ENCODE peak calls at places on chromosomes 4 and X, in eight cellular contexts. Y is effector memory CD4-positive, alpha-beta T cell; A is small intestine; J is heart left ventricle; W is cardiac muscle cell; L is thyroid gland; Z is HCT116; S is left ventricle myocardium inferior. O is an unnamed sample. For H3K36me3 and H3K4me1, the result is how much of the 10 kb centered on the place peaks cover.

GRCh38 chr4:74543983-74544382 is 99.0 kb downstream of the AREG start:
- DNase-seq in Y (no peak), A (no peak), J (no peak), W (peak), L (no peak), Z (no peak), S (no peak), O (no peak)

GRCh38 chr4:17468638-17469221 is 43.2 kb downstream of the QDPR start:
- DNase-seq in Y (no peak), A (peak), J (no peak), W (peak), L (peak), Z (peak), S (peak), O (no peak)

GRCh38 chr4:113042502-113042901 is 7.0 kb upstream of the ANK2 start:
- DNase-seq in Y (no peak), A (no peak), J (no peak), W (no peak), L (no peak), Z (no peak), S (no peak), O (no peak)

GRCh38 chrX:150546711-150547153 is 21.7 kb upstream of the MTM1 start:
- DNase-seq in Y (peak), A (no peak), J (no peak), W (no peak), L (peak), Z (no peak), S (no peak), O (no peak)

GRCh38 chrX:7711167-7711566 is 131.8 kb upstream of the VCX start:
- DNase-seq in Y (no peak), A (no peak), J (no peak), W (no peak), L (no peak), Z (no peak), S (no peak), O (no peak)

GRCh38 chr4:172578712-172579111 is 589.9 kb upstream of the GALNT7 start:
- DNase-seq in Y (no peak), A (no peak), J (no peak), W (peak), L (no peak), Z (no peak), S (no peak), O (no peak)

GRCh38 chr4:40453912-40454311 is 118.8 kb downstream of the CHRNA9 start:
- DNase-seq in Y (no peak), A (no peak), J (no peak), W (no peak), L (no peak), Z (no peak), S (no peak), O (no peak)

GRCh38 chrX:10028283-10029104 is 61.3 kb downstream of the CLDN34 start:
- DNase-seq in Y (no peak), A (no peak), J (no peak), W (no peak), L (no peak), Z (no peak), S (no peak), O (no peak)

GRCh38 chrX:16491461-16491860 is 158.5 kb upstream of the S100G start:
- DNase-seq in Y (no peak), A (no peak), J (no peak), W (peak), L (no peak), Z (no peak), S (no peak), O (no peak)

GRCh38 chr4:186949847-186950246 is 226.2 kb upstream of the FAT1 start:
- DNase-seq in Y (no peak), A (no peak), J (no peak), W (no peak), L (no peak), Z (no peak), S (no peak), O (no peak)

GRCh38 chr4:145528601-145529000 is 46.9 kb downstream of the SMAD1 start:
- DNase-seq in Y (no peak), A (peak), J (no peak), W (no peak), L (no peak), Z (no peak), S (no peak), O (no peak)

GRCh38 chrX:155086202-155086840 is 15.0 kb downstream of the BRCC3 start:
- DNase-seq in Y (no peak), A (peak), J (no peak), W (peak), L (peak), Z (peak), S (no peak), O (no peak)

GRCh38 chr4:10051536-10052135 is 30.3 kb upstream of the SLC2A9 start:
- DNase-seq in Y (no peak), A (no peak), J (no peak), W (no peak), L (no peak), Z (no peak), S (no peak), O (no peak)

GRCh38 chrX:73289039-73289438 is 74.4 kb upstream of the NAP1L2 start:
- DNase-seq in Y (no peak), A (no peak), J (no peak), W (no peak), L (no peak), Z (no peak), S (no peak), O (no peak)

GRCh38 chr4:172858731-172859230 is 309.8 kb upstream of the GALNT7 start:
- DNase-seq in Y (no peak), A (no peak), J (no peak), W (no peak), L (no peak), Z (no peak), S (no peak), O (no peak)

GRCh38 chr4:174260099-174260498 is 23.4 kb downstream of the FBXO8 start:
- DNase-seq in Y (no peak), A (peak), J (no peak), W (peak), L (no peak), Z (no peak), S (no peak), O (no peak)

GRCh38 chr4:83561381-83561780 is 25.5 kb downstream of the GPAT3 start:
- DNase-seq in Y (no peak), A (peak), J (no peak), W (peak), L (peak), Z (peak), S (no peak), O (no peak)

GRCh38 chr4:37486134-37486533 is 200.0 kb downstream of the RELL1 start:
- DNase-seq in Y (no peak), A (no peak), J (no peak), W (no peak), L (no peak), Z (no peak), S (no peak), O (no peak)

GRCh38 chr4:172543249-172543648 is 625.4 kb upstream of the GALNT7 start:
- DNase-seq in Y (no peak), A (no peak), J (no peak), W (no peak), L (no peak), Z (no peak), S (no peak), O (no peak)

GRCh38 chr4:130808492-130808891 is 1712.5 kb downstream of the C4orf33 start:
- DNase-seq in Y (no peak), A (peak), J (no peak), W (peak), L (no peak), Z (peak), S (no peak), O (no peak)

GRCh38 chrX:19569121-19569805 is 54.0 kb upstream of the MAP3K15 start:
- DNase-seq in Y (no peak), A (no peak), J (peak), W (no peak), L (no peak), Z (no peak), S (peak), O (no peak)

GRCh38 chr4:3123201-3123671 is 48.8 kb downstream of the HTT start:
- DNase-seq in Y (no peak), A (no peak), J (no peak), W (peak), L (no peak), Z (no peak), S (no peak), O (no peak)

GRCh38 chrX:45527834-45528233 is 327.2 kb upstream of the DIPK2B start:
- DNase-seq in Y (no peak), A (no peak), J (no peak), W (peak), L (no peak), Z (no peak), S (no peak), O (no peak)

GRCh38 chr4:156933633-156934258 is 37.9 kb downstream of the PDGFC start:
- DNase-seq in Y (no peak), A (no peak), J (no peak), W (peak), L (no peak), Z (peak), S (no peak), O (no peak)

GRCh38 chr4:171588146-171588545 is 225.1 kb upstream of the GALNTL6 start:
- DNase-seq in Y (no peak), A (no peak), J (no peak), W (no peak), L (no peak), Z (no peak), S (no peak), O (no peak)

GRCh38 chr4:77126844-77127614 is 30.0 kb upstream of the CCNG2 start:
- DNase-seq in Y (no peak), A (no peak), J (no peak), W (no peak), L (no peak), Z (no peak), S (no peak), O (no peak)

GRCh38 chrX:47662144-47662657 is 3.2 kb upstream of the UXT start:
- DNase-seq in Y (no peak), A (no peak), J (no peak), W (peak), L (no peak), Z (no peak), S (no peak), O (peak)

GRCh38 chr4:3148926-3149325 is 74.4 kb downstream of the HTT start:
- DNase-seq in Y (no peak), A (no peak), J (no peak), W (no peak), L (no peak), Z (no peak), S (no peak), O (no peak)

GRCh38 chrX:110286126-110286525 is 31.8 kb downstream of the AMMECR1 start:
- DNase-seq in Y (no peak), A (no peak), J (no peak), W (peak), L (no peak), Z (peak), S (no peak), O (no peak)

GRCh38 chrX:131792356-131792749 is 230.7 kb upstream of the STK26 start:
- DNase-seq in Y (no peak), A (no peak), J (peak), W (no peak), L (no peak), Z (no peak), S (no peak), O (peak)

GRCh38 chr4:146582864-146583263 is 55.8 kb upstream of the POU4F2 start:
- DNase-seq in Y (no peak), A (no peak), J (no peak), W (no peak), L (no peak), Z (peak), S (no peak), O (no peak)

GRCh38 chr4:118351851-118352827 is 664 bp downstream of the PRSS12 start:
- DNase-seq in Y (no peak), A (peak), J (no peak), W (no peak), L (peak), Z (peak), S (no peak), O (no peak)

DNA sequence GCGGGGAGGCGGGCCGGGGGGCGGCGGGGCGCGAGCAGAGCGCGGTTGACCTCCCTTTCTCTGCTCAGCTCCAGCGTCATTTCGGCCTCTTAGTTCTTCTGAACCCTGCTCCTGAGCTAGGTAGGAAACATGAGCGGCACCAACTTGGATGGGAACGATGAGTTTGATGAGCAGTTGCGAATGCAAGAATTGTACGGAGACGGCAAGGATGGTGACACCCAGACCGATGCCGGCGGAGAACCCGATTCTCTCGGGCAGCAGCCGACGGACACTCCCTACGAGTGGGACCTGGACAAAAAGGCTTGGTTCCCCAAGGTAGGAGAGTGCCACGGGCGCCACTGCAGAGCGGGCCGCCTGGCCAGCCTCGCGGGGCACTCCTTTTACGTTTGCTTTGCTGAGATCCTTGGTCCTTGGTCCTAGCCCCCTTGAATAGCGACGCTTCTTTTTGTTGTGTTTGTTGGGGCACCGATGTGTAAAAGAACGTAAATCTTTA is at the start of gene HTATSF1:
- DNase-seq in Y (no peak), A (no peak), J (no peak), W (no peak), L (no peak), Z (no peak), S (no peak), O (no peak)
- H3K27ac ChIP-seq in Y (peak), A (peak), J (peak), W (peak), L (peak), Z (peak), S (peak), O (peak)

DNA sequence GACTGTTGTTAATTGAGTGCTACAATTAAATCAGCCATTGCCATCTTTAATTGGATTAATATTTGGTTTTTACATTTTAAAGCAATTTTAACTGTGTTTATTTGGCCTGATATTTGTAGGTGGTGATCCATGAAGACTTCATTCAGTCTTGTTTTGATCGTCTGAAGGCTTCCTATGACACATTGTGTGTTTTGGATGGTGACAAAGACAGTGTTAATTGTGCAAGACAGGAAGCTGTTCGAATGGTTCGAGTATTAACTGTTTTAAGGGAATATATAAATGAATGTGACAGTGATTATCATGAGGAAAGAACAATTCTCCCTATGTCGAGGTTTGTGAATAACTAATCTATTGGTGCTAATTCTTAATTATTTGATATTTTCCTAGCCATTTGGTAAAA is 82.6 kb downstream of the USP9X start:
- DNase-seq in Y (no peak), A (no peak), J (no peak), W (no peak), L (no peak), Z (no peak), S (no peak), O (no peak)
- H3K36me3 ChIP-seq in Y (half or more), A (under half), J (half or more), W (half or more), L (under half), Z (under half), S (under half), O (under half)

GRCh38 chr4:87035881-87036509 is 101.2 kb downstream of the AFF1 start:
- DNase-seq in Y (no peak), A (no peak), J (no peak), W (no peak), L (peak), Z (no peak), S (no peak), O (no peak)
- H3K4me1 ChIP-seq in Y (under half), A (under half), J (half or more), W (half or more), L (half or more), Z (under half), S (half or more), O (under half)

DNA sequence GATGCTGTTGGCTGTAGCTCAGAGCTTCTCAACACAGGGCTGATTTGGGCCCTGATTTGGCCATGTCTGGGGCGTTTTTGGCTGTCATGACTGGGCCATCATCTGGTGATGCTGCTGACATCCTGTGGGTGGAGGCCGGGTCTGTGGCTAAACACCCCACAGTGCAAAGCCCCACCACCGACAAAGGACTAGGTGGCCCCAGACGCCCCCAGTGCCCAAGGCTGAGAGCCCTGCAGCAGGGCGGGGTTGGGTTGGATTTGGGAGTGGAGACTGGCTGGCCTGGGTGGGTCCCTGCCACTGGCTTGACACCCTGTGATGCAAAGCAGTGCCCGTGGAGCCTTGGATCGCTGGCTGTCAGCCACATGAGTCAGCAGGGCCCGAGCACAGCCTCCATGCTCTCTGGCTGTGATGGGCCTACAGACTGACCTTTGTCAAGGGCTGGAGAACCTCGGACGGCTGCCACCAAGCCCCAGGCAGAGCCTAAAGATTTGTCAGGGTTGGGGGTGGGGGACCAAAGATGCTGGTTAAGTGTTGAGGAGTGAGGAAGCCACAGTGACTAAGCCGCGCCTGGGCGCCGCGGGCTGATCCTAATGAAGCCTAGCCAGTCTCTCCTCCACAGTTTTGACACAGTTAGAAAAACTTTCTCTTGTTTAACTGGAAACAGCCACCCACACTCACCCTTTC is 28.3 kb downstream of the CYTL1 start:
- DNase-seq in Y (no peak), A (peak), J (peak), W (peak), L (peak), Z (peak), S (peak), O (peak)
- H3K27ac ChIP-seq in Y (no peak), A (no peak), J (peak), W (no peak), L (no peak), Z (no peak), S (peak), O (peak)

GRCh38 chr4:94244829-94245185 is 37.1 kb downstream of the SMARCAD1 start:
- DNase-seq in Y (no peak), A (no peak), J (no peak), W (no peak), L (no peak), Z (no peak), S (no peak), O (no peak)

GRCh38 chr4:94240384-94240783 is 32.7 kb downstream of the SMARCAD1 start:
- DNase-seq in Y (no peak), A (no peak), J (no peak), W (no peak), L (no peak), Z (no peak), S (no peak), O (no peak)

DNA sequence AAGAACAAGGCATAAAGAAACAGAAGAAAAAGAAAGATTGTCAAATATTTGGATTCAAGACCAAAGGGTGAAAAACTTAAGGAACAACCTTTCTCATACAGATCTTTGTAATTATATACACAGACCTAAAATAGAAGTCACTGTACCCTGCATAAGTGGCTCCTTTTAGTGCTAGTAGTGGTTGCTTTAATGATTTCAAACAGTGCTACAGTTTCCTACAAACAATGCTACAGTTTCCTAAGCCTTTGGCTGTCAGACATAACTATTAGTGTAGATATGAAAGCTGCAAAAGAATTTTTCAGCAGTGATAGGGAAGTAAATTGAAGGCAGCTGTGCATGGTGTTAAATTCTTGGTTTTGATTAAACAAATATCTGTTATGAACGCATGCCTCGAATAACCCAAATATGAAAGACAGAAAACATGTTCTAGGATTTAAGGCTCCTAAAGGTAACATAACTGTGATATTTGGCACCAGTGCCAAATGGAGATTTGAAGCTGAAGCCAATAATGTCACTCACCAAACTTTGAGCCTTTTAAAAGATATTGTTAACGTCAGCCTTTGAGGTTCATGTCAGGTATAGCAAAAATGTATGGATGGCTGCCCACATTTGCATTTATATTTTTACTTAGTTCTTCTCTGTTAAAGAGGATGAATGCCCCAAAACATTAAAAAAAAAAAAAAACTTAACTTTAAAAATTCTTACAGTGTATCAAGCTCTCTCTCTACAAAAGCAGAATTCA is 36.6 kb downstream of the SMARCAD1 start:
- DNase-seq in Y (no peak), A (no peak), J (no peak), W (no peak), L (no peak), Z (no peak), S (no peak), O (no peak)
- H3K36me3 ChIP-seq in Y (under half), A (under half), J (half or more), W (under half), L (under half), Z (under half), S (half or more), O (under half)

GRCh38 chr4:7826909-7827306 is 112.8 kb downstream of the AFAP1 start:
- DNase-seq in Y (no peak), A (no peak), J (no peak), W (no peak), L (no peak), Z (no peak), S (no peak), O (no peak)

GRCh38 chr4:7827566-7827965 is 112.1 kb downstream of the AFAP1 start:
- DNase-seq in Y (no peak), A (peak), J (no peak), W (no peak), L (no peak), Z (no peak), S (no peak), O (no peak)

GRCh38 chr4:7824218-7824617 is 115.4 kb downstream of the AFAP1 start:
- DNase-seq in Y (no peak), A (no peak), J (no peak), W (peak), L (no peak), Z (no peak), S (no peak), O (no peak)

GRCh38 chr4:7828011-7828720 is 111.5 kb downstream of the AFAP1 start:
- DNase-seq in Y (peak), A (peak), J (peak), W (peak), L (no peak), Z (no peak), S (peak), O (peak)

GRCh38 chr4:7826176-7826908 is 113.3 kb downstream of the AFAP1 start:
- DNase-seq in Y (no peak), A (no peak), J (no peak), W (no peak), L (no peak), Z (no peak), S (no peak), O (no peak)
- H3K4me1 ChIP-seq in Y (under half), A (under half), J (half or more), W (under half), L (under half), Z (under half), S (half or more), O (half or more)

DNA sequence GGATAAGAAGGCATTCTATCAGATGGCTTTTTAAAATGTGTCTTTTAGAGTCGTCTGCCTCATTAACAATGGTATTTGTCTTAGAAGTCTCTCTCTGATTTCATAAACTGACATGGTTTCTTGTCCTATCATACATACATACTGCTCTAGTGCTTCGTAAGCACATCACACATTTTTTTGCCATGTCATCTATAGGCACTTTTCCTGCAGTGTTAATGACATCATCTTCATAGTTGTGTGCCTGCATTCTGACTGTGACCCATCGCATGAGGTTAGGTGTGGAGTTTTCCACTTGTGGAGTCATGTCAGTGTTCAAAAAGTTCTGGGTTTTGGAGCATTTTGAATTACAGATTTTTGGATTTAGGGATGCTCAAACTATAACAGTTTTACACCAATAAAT is 361.6 kb upstream of the SPOCK3 start:
- DNase-seq in Y (no peak), A (no peak), J (no peak), W (no peak), L (no peak), Z (no peak), S (no peak), O (no peak)
- H3K27ac ChIP-seq in Y (no peak), A (no peak), J (no peak), W (no peak), L (no peak), Z (no peak), S (no peak), O (no peak)